ENCODE peak calls at places on chromosomes 16 and 17, in four cellular contexts. One of them, this sample, is unnamed.

GRCh38 chr17:9628509-9628908 is 16.8 kb upstream of the USP43 start:
- ATAC-seq in Panc1: no peak
- ATAC-seq in activated CD8-positive, alpha-beta memory T cell treated with anti-CD3 and anti-CD28 coated beads, Interleukin-2, amount 10 ng/mL, durations not matched to agents 7 days and 5 days: no peak
- ATAC-seq in left cardiac atrium: no peak
- ATAC-seq in this sample: no peak

GRCh38 chr16:88878967-88879787 is 12.7 kb upstream of the PABPN1L start:
- ATAC-seq in activated CD8-positive, alpha-beta memory T cell treated with anti-CD3 and anti-CD28 coated beads, Interleukin-2, amount 10 ng/mL, durations not matched to agents 7 days and 5 days: no peak
- ATAC-seq in left cardiac atrium: no peak
- ATAC-seq in Panc1: no peak
- ATAC-seq in this sample: no peak

GRCh38 chr17:8255499-8255898 is 6.4 kb downstream of the PFAS start:
- ATAC-seq in activated CD8-positive, alpha-beta memory T cell treated with anti-CD3 and anti-CD28 coated beads, Interleukin-2, amount 10 ng/mL, durations not matched to agents 7 days and 5 days: no peak
- ATAC-seq in Panc1: peak; percentile 67
- ATAC-seq in left cardiac atrium: no peak
- ATAC-seq in this sample: no peak

GRCh38 chr17:68734911-68735310 is 133.7 kb upstream of the FAM20A start:
- ATAC-seq in Panc1: no peak
- ATAC-seq in activated CD8-positive, alpha-beta memory T cell treated with anti-CD3 and anti-CD28 coated beads, Interleukin-2, amount 10 ng/mL, durations not matched to agents 7 days and 5 days: no peak
- ATAC-seq in left cardiac atrium: no peak
- ATAC-seq in this sample: no peak

GRCh38 chr16:55263271-55264250 is 60.4 kb upstream of the IRX6 start:
- ATAC-seq in activated CD8-positive, alpha-beta memory T cell treated with anti-CD3 and anti-CD28 coated beads, Interleukin-2, amount 10 ng/mL, durations not matched to agents 7 days and 5 days: no peak
- ATAC-seq in Panc1: no peak
- ATAC-seq in left cardiac atrium: no peak
- ATAC-seq in this sample: no peak

GRCh38 chr17:9669551-9670008 is 24.3 kb downstream of the USP43 start:
- ATAC-seq in Panc1: no peak
- ATAC-seq in activated CD8-positive, alpha-beta memory T cell treated with anti-CD3 and anti-CD28 coated beads, Interleukin-2, amount 10 ng/mL, durations not matched to agents 7 days and 5 days: no peak
- ATAC-seq in left cardiac atrium: no peak
- ATAC-seq in this sample: no peak

GRCh38 chr16:782263-782662 is 5.9 kb downstream of the RPUSD1 start:
- ATAC-seq in left cardiac atrium: no peak
- ATAC-seq in activated CD8-positive, alpha-beta memory T cell treated with anti-CD3 and anti-CD28 coated beads, Interleukin-2, amount 10 ng/mL, durations not matched to agents 7 days and 5 days: no peak
- ATAC-seq in Panc1: no peak
- ATAC-seq in this sample: no peak

GRCh38 chr17:83064732-83065659 is 14.4 kb upstream of the METRNL start:
- ATAC-seq in Panc1: no peak
- ATAC-seq in left cardiac atrium: no peak
- ATAC-seq in activated CD8-positive, alpha-beta memory T cell treated with anti-CD3 and anti-CD28 coated beads, Interleukin-2, amount 10 ng/mL, durations not matched to agents 7 days and 5 days: no peak
- ATAC-seq in this sample: no peak

GRCh38 chr17:37310940-37311339 is 64.8 kb upstream of the C17orf78 start:
- ATAC-seq in activated CD8-positive, alpha-beta memory T cell treated with anti-CD3 and anti-CD28 coated beads, Interleukin-2, amount 10 ng/mL, durations not matched to agents 7 days and 5 days: no peak
- ATAC-seq in left cardiac atrium: no peak
- ATAC-seq in Panc1: no peak
- ATAC-seq in this sample: no peak

GRCh38 chr16:29984137-29984763 is 10.6 kb downstream of the TAOK2 start:
- ATAC-seq in Panc1: no peak
- ATAC-seq in activated CD8-positive, alpha-beta memory T cell treated with anti-CD3 and anti-CD28 coated beads, Interleukin-2, amount 10 ng/mL, durations not matched to agents 7 days and 5 days: no peak
- ATAC-seq in left cardiac atrium: no peak
- ATAC-seq in this sample: no peak